ENCODE peak calls at places on chromosomes 3 and 15, in six cellular contexts. W is heart left ventricle, B is astrocyte of the cerebellum, L is choroid plexus epithelial cell, V is AG04449, Y is thoracic aorta. A is an unnamed sample.

GRCh38 chr15:40746916-40747418 is 8.1 kb downstream of the RMDN3 start:
- DNase-seq in W (no peak), V (no peak), B (no peak), L (peak), Y (no peak), A (no peak)

GRCh38 chr3:155219106-155219505 is 74.4 kb downstream of the STRIT1 start:
- DNase-seq in L (no peak), B (no peak), V (no peak), W (no peak), Y (no peak), A (no peak)

GRCh38 chr15:46872591-46872990 is 844.7 kb upstream of the SEMA6D start:
- DNase-seq in W (no peak), V (no peak), L (no peak), B (no peak), Y (no peak), A (no peak)

GRCh38 chr3:30518201-30518864 is 88.1 kb upstream of the TGFBR2 start:
- DNase-seq in Y (peak), V (no peak), B (peak), W (peak), L (peak), A (peak)

GRCh38 chr3:45681846-45682245 is 7.3 kb upstream of the SACM1L start:
- DNase-seq in Y (no peak), B (no peak), L (no peak), V (no peak), W (no peak), A (no peak)

GRCh38 chr3:171842864-171843511 is at the start of gene TMEM212:
- DNase-seq in W (no peak), B (peak), Y (no peak), V (no peak), L (peak), A (peak)

GRCh38 chr3:8629151-8630021 is 15.2 kb downstream of the SSUH2 start:
- DNase-seq in V (no peak), L (peak), W (no peak), Y (peak), B (peak), A (peak)

GRCh38 chr15:89406756-89407650 is 72.4 kb upstream of the POLG start:
- DNase-seq in L (no peak), W (no peak), V (no peak), B (no peak), Y (no peak), A (no peak)

GRCh38 chr3:24773798-24774197 is 279.1 kb upstream of the THRB start:
- DNase-seq in W (peak), Y (no peak), L (peak), B (peak), V (peak), A (peak)

GRCh38 chr15:68730491-68731317 is 90.0 kb downstream of the ANP32A start:
- DNase-seq in W (peak), B (peak), V (no peak), L (peak), Y (no peak), A (peak)

GRCh38 chr15:68063606-68064005 is 9.5 kb downstream of the PIAS1 start:
- DNase-seq in Y (no peak), B (no peak), V (no peak), W (no peak), L (no peak), A (no peak)

GRCh38 chr3:89571707-89572106 is 464.3 kb downstream of the EPHA3 start:
- DNase-seq in W (peak), L (no peak), Y (no peak), B (no peak), V (no peak), A (no peak)

GRCh38 chr3:42600958-42601675 is 631 bp downstream of the NKTR start:
- DNase-seq in Y (peak), V (no peak), W (peak), L (peak), B (peak), A (peak)

GRCh38 chr3:89139901-89140300 is 32.5 kb downstream of the EPHA3 start:
- DNase-seq in W (no peak), V (no peak), L (no peak), B (no peak), Y (no peak), A (no peak)

GRCh38 chr3:51672083-51672475 is 1.0 kb downstream of the TEX264 start:
- DNase-seq in V (no peak), Y (no peak), B (no peak), L (no peak), W (no peak), A (no peak)

GRCh38 chr15:76193934-76194333 is 117.3 kb downstream of the ETFA start:
- DNase-seq in L (no peak), Y (no peak), B (no peak), W (no peak), V (no peak), A (no peak)

GRCh38 chr3:106299300-106300098 is 430.7 kb upstream of the CBLB start:
- DNase-seq in L (peak), V (no peak), Y (no peak), W (no peak), B (no peak), A (peak)

DNA sequence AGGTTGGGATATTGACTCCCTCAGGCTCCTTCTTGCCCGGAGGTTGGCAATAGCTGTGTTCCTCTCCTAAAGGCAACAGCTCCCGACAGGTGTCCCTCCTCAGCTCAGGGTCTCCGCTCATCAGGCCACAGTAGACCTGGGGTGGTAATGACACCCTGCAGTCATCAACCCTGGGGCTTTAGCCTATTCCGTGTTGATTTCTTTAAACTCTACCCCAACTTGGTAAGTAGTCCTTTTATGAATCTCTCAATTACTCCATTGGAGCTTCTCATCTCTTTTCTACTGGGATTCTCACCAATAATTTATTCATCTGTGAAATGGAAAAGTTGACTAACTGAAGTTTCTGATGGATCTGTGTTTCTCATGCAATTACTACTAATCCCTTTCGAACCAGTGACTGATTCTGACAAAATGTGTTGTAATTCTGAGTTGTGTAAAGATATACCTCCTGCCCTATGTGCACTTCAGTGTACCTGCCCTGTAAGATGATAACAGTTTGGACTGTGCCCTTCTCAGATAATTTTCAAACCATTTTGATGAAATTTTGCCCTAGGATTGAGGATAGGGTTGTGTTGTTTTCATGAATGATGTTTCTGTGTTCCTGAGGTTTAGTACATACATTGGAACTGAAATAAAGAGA is 89.7 kb downstream of the RPL39L start:
- DNase-seq in V (no peak), Y (no peak), B (no peak), L (no peak), W (no peak), A (no peak)
- H3K4me3 ChIP-seq in V (no peak), Y (no peak), B (no peak), L (no peak), W (no peak), A (no peak)

GRCh38 chr3:26964836-26965235 is 342.3 kb downstream of the LRRC3B start:
- DNase-seq in Y (no peak), V (no peak), L (no peak), W (no peak), B (no peak), A (no peak)

GRCh38 chr3:26964313-26964712 is 341.7 kb downstream of the LRRC3B start:
- DNase-seq in W (no peak), Y (no peak), V (no peak), L (no peak), B (no peak), A (no peak)

GRCh38 chr3:26962419-26963355 is 340.1 kb downstream of the LRRC3B start:
- DNase-seq in L (no peak), V (no peak), W (peak), Y (no peak), B (no peak), A (no peak)

GRCh38 chr3:26960382-26960781 is 337.8 kb downstream of the LRRC3B start:
- DNase-seq in W (no peak), L (no peak), B (no peak), V (no peak), Y (no peak), A (no peak)

DNA sequence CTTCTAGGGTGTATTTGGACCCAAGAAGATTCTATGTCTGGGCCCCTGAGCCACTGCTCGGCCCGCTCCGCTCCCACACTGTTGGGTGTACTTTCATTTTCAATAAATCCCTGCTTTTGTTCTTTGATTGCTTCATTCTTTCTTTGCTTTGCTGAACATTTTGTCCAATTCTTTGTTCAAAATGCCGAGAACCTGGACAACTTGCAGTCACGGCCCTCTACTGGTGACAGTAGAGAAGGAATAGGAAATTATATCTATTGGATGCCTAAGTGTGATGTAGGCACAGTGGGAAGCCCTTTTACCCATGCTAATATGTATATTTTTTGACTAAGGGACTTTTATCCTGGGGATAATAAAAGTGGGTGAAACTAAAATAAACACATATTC is 340.8 kb downstream of the LRRC3B start:
- DNase-seq in V (no peak), Y (no peak), L (no peak), B (no peak), W (no peak), A (no peak)
- TF ChIP-seq CTCF in V (no peak), Y (no peak), L (no peak), B (peak), W (no peak), A (no peak)

GRCh38 chr3:55477306-55478010 is 9.6 kb downstream of the WNT5A start:
- DNase-seq in W (no peak), V (no peak), Y (no peak), B (no peak), L (no peak), A (peak)
- H3K4me3 ChIP-seq in W (no peak), V (peak), Y (no peak), B (peak), L (no peak), A (peak)

GRCh38 chr3:140499114-140499757 is 178.6 kb upstream of the TRIM42 start:
- DNase-seq in W (no peak), V (no peak), B (no peak), Y (no peak), L (peak), A (peak)
- TF ChIP-seq CTCF in W (peak), V (no peak), B (peak), Y (no peak), L (peak), A (peak)

GRCh38 chr3:17352620-17353019 is 389.8 kb downstream of the TBC1D5 start:
- DNase-seq in B (no peak), Y (no peak), W (no peak), V (no peak), L (no peak), A (no peak)

DNA sequence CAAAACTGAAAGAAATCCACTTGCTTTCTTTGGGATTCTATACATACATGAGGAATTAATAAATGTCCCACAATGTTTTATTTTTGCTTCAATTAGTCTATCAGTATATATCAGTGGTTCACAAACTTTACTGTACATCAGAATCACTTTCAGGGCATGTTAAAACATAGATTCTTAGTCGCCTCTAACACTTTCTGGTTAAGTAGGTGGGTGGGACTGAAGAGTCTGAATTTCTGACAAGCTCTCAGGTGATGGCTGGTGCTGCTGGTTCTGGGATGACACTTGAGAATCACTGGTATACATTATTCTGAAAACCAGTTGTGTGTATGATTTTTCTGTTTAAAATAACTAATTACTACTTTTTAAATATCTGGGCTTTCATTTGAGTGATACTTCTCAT is 393.3 kb downstream of the TBC1D5 start:
- DNase-seq in B (no peak), Y (no peak), W (no peak), V (no peak), L (no peak), A (no peak)
- H3K4me3 ChIP-seq in B (no peak), Y (no peak), W (no peak), V (no peak), L (no peak), A (no peak)

GRCh38 chr3:49700453-49701128 is 11.2 kb downstream of the RNF123 start:
- DNase-seq in B (no peak), Y (no peak), W (no peak), V (no peak), L (no peak), A (no peak)

GRCh38 chr3:49700014-49700413 is 10.7 kb downstream of the RNF123 start:
- DNase-seq in V (no peak), W (no peak), B (no peak), Y (no peak), L (no peak), A (no peak)

GRCh38 chr3:49702672-49703071 is 13.3 kb downstream of the RNF123 start:
- DNase-seq in L (no peak), V (no peak), B (no peak), W (no peak), Y (no peak), A (no peak)

GRCh38 chr3:49703443-49703927 is 14.1 kb downstream of the RNF123 start:
- DNase-seq in Y (no peak), B (peak), V (no peak), L (peak), W (no peak), A (peak)

GRCh38 chr3:49701388-49702077 is 12.2 kb downstream of the RNF123 start:
- DNase-seq in W (no peak), B (no peak), V (no peak), L (no peak), Y (no peak), A (no peak)
- TF ChIP-seq CTCF in W (no peak), B (peak), V (peak), L (peak), Y (no peak), A (peak)

DNA sequence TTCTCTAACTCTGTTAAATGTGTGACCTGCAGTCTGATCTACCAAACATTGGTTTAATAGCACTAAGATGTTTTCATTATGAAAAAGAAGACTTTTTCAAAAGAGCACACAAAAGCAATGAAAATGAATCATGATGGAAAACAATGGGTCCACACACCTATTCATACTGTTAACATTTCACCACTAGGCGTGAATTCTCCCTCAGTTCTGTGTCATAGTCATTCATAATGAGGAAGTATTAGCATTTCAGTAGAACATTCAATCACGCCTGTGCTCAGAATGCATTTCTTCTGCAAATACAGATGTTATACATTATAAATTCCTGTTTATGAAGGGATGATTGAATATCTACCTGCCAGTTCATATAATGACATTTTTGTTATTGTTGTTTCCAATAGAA is 35.9 kb downstream of the EIF4E3 start:
- DNase-seq in W (no peak), B (no peak), L (no peak), V (no peak), Y (no peak), A (no peak)
- H3K4me3 ChIP-seq in W (no peak), B (no peak), L (no peak), V (no peak), Y (no peak), A (no peak)

GRCh38 chr3:32374788-32375595 is 16.7 kb upstream of the CMTM7 start:
- DNase-seq in Y (no peak), L (peak), B (peak), V (peak), W (peak), A (peak)
- TF ChIP-seq CTCF in Y (peak), L (peak), B (peak), V (peak), W (peak), A (peak)

A was measured in astrocyte of the spinal cord.